ENCODE peak calls at places on chromosomes 3 and 15, in eight cellular contexts. F, G, P, Y, O, A, U and B are unnamed samples.

GRCh38 chr3:141070727-141071357 is 19.7 kb downstream of the SPSB4 start:
- DNase-seq in P (no peak), U (no peak), O (no peak), F (no peak), Y (no peak), A (no peak), G (no peak), B (no peak)

GRCh38 chr3:74267583-74268184 is 346.8 kb downstream of the CNTN3 start:
- DNase-seq in A (no peak), U (no peak), G (no peak), P (no peak), F (no peak), Y (peak), O (no peak), B (peak)

GRCh38 chr3:62872318-62872717 is 2.9 kb downstream of the CADPS start:
- DNase-seq in A (no peak), U (no peak), P (no peak), O (no peak), Y (no peak), G (no peak), F (no peak), B (no peak)

GRCh38 chr15:68372291-68372811 is 59.6 kb downstream of the ITGA11 start:
- DNase-seq in G (no peak), U (no peak), O (no peak), P (peak), F (no peak), Y (peak), A (no peak), B (peak)

GRCh38 chr3:53846134-53846850 is at the start of the genes CHDH and IL17RB:
- DNase-seq in G (no peak), F (peak), A (peak), O (peak), P (peak), Y (no peak), U (no peak), B (peak)

GRCh38 chr3:126528800-126529541 is 5.0 kb downstream of the CHST13 start:
- DNase-seq in A (no peak), P (no peak), Y (peak), F (peak), O (no peak), G (no peak), U (no peak), B (peak)

GRCh38 chr3:72186485-72186864 is 401.5 kb upstream of the PROK2 start:
- DNase-seq in F (no peak), Y (peak), U (no peak), P (no peak), A (no peak), G (no peak), O (no peak), B (no peak)

GRCh38 chr15:26771168-26771916 is 1.5 kb downstream of the GABRB3 start:
- DNase-seq in F (peak), P (peak), A (peak), O (peak), U (peak), Y (no peak), G (peak), B (peak)

GRCh38 chr15:60426870-60427528 is 29.2 kb upstream of the ANXA2 start:
- DNase-seq in A (no peak), O (no peak), G (no peak), Y (peak), U (no peak), P (no peak), F (no peak), B (no peak)

GRCh38 chr3:179037361-179037760 is 34.2 kb downstream of the ZMAT3 start:
- DNase-seq in U (no peak), A (no peak), P (peak), Y (peak), G (no peak), F (no peak), O (no peak), B (peak)

GRCh38 chr3:38648659-38649499 is 608 bp downstream of the SCN5A start:
- DNase-seq in O (no peak), P (no peak), F (no peak), U (no peak), A (no peak), G (no peak), Y (no peak), B (no peak)

GRCh38 chr3:123067689-123068226 is 933 bp downstream of the PDIA5 start:
- DNase-seq in Y (no peak), U (no peak), P (no peak), O (no peak), G (no peak), F (no peak), A (no peak), B (no peak)